ENCODE peak calls at places on chromosomes 1 and 21, in five cellular contexts. Z is IMR-90, G is thyroid gland, J is mesendoderm, O is MM.1S. U is an unnamed sample.
A peak's percentile ranks its signal among the peaks of the same experiment; 100 is the strongest.

GRCh38 chr1:183514235-183514634 is 41.9 kb downstream of the SMG7 start:
- DNase-seq in Z (no peak), G (no peak), J (no peak), O (no peak), U (no peak)

GRCh38 chr1:64687725-64688285 is 57.1 kb upstream of the RAVER2 start:
- DNase-seq in Z (peak; percentile 46), G (no peak), J (no peak), O (no peak), U (no peak)

GRCh38 chr1:2587071-2587859 is 688 bp downstream of the PRXL2B start:
- DNase-seq in Z (peak; percentile 13), G (no peak), J (peak; percentile 34), O (peak; percentile 11), U (peak; percentile 33)

GRCh38 chr1:234862944-234863515 is 253.1 kb upstream of the IRF2BP2 start:
- DNase-seq in Z (peak; percentile 68), G (peak; percentile 93), J (no peak), O (no peak), U (no peak)

GRCh38 chr1:181050922-181051321 is 17.1 kb downstream of the MR1 start:
- DNase-seq in Z (no peak), G (no peak), J (no peak), O (no peak), U (no peak)

GRCh38 chr1:216841165-216841564 is 117.9 kb upstream of the ESRRG start:
- DNase-seq in Z (no peak), G (no peak), J (no peak), O (no peak), U (no peak)

GRCh38 chr1:174131032-174131638 is 28.2 kb upstream of the RABGAP1L start:
- DNase-seq in Z (no peak), G (no peak), J (peak; percentile 38), O (no peak), U (no peak)

GRCh38 chr21:39750670-39751069 is 5.7 kb downstream of the IGSF5 start:
- DNase-seq in Z (no peak), G (no peak), J (no peak), O (no peak), U (no peak)

GRCh38 chr21:33025106-33025470 is 647 bp upstream of the OLIG2 start:
- DNase-seq in Z (no peak), G (no peak), J (peak; percentile 72), O (no peak), U (no peak)

GRCh38 chr1:201214886-201215285 is 24.3 kb downstream of the IGFN1 start:
- DNase-seq in Z (no peak), G (no peak), J (peak; percentile 54), O (no peak), U (no peak)

GRCh38 chr1:12552111-12552888 is 65.7 kb downstream of the DHRS3 start:
- DNase-seq in Z (no peak), G (no peak), J (no peak), O (no peak), U (no peak)

GRCh38 chr1:1777510-1777909 is 760 bp downstream of the NADK start:
- DNase-seq in Z (no peak), G (peak; percentile 49), J (peak; percentile 57), O (peak; percentile 21), U (peak; percentile 26)

GRCh38 chr1:205076245-205076761 is 8.0 kb downstream of the TMEM81 start:
- DNase-seq in Z (no peak), G (no peak), J (no peak), O (no peak), U (no peak)

DNA sequence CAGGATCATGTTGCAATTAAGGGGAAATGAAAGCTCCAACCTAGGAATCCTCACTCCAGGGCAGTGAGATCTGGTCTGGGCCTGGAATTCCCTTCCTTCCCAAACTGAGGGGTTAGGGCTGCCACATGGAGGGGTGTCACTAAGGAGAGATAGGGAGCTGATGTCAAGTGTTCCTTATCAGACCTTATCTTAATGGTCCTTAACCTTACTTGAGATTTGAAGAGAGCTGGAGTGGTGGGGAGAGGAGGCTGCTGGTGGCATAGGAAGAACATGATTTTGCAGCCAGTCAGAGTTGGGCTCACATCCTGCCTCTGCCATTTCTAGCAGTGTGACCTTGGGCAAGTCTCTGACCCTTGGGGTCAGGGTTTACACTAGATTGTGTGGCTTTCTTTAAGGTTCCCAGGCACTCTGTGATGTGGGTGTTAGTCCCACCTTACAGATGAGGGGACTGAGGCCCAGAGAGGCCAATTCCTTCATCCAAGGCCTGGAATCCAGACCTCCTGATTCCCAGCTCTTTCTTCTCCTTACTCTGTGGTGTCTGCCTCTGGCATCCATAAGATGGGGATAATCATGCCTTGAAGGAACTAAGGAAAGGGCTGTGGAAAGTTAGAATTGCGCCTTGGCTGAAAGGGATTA is 56.3 kb upstream of the SYNC start:
- DNase-seq in Z (no peak), G (no peak), J (peak; percentile 96), O (no peak), U (no peak)
- H3K4me3 ChIP-seq in Z (no peak overlapping the region), G (no peak overlapping the region), J (no peak overlapping the region), O (no peak overlapping the region), U (no peak overlapping the region)

DNA sequence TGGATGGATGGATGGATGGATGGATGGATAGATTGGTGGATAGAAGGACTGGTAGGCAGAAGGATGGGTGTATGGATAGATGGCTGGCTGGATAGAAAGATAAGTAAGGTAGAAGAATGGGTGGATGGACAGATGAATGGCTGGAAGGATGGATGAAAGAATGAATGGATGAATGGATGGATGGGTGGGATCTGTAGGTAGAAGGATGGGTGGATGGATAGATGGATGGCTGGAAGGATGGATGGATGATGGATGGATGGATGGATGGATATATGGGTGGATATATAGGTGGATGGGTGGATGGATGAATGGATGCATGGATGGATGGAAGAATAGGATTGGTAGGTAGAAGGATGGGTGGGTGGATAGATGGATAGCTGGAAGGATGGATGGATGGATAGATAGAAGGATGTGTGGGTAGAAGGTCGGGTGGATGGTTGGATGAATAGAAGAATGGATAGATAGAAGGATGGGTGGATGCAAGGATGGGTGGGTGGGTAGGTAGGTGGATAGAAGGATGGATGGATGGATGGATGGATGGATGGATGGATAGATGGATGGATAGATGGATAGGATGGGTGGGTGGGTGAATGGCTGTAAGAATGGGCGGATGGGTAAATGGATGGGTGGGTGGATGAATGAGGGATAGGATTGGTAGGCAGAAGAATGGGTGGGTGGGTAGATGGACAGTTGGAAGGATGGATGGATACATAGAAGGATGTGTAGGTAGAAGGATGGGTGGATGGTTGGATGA is 7.5 kb downstream of the MASP2 start:
- DNase-seq in Z (no peak), G (no peak), J (no peak), O (no peak), U (no peak)
- H3K4me3 ChIP-seq in Z (no peak overlapping the region), G (no peak overlapping the region), J (no peak overlapping the region), O (no peak overlapping the region), U (no peak overlapping the region)

DNA sequence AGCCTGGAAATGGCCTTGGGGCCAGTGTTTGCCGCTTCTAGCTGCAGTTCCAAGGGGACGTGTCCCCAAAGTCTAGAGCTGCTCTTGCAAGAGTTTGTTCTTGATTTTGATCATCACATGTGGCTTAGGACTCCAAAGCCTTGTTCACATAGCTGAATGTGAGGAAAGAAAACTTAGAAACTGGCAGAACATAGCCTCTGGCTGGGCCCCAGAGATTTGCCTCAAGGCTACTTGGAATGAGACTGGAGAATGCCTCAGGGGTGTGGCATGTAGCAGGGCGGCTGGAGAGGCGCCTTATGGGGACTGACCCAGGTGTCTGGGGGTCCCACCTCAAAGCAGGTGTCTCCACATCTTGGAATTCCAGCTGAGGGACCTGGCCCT is 2.3 kb downstream of the PDXK start:
- DNase-seq in Z (no peak), G (no peak), J (no peak), O (no peak), U (no peak)
- H3K4me3 ChIP-seq in Z (peak overlapping the region; percentile 4), G (no peak overlapping the region), J (no peak overlapping the region), O (peak overlapping the region; percentile 94), U (no peak overlapping the region)

GRCh38 chr1:116502915-116503314 is 67.9 kb downstream of the CD58 start:
- DNase-seq in Z (no peak), G (no peak), J (no peak), O (no peak), U (no peak)

GRCh38 chr1:116501870-116502244 is 69.0 kb downstream of the CD58 start:
- DNase-seq in Z (no peak), G (no peak), J (no peak), O (no peak), U (no peak)

GRCh38 chr1:116504308-116505156 is 66.3 kb downstream of the CD58 start:
- DNase-seq in Z (peak; percentile 62), G (peak; percentile 25), J (no peak), O (peak; percentile 55), U (peak; percentile 96)

GRCh38 chr1:116501041-116501869 is 69.6 kb downstream of the CD58 start:
- DNase-seq in Z (no peak), G (no peak), J (no peak), O (no peak), U (no peak)

GRCh38 chr1:116503535-116504307 is 67.1 kb downstream of the CD58 start:
- DNase-seq in Z (no peak), G (no peak), J (no peak), O (no peak), U (peak; percentile 30)
- H3K4me3 ChIP-seq in Z (no peak overlapping the region), G (no peak overlapping the region), J (no peak overlapping the region), O (no peak overlapping the region), U (no peak overlapping the region)

GRCh38 chr21:37557261-37557950 is 190.8 kb downstream of the DYRK1A start:
- DNase-seq in Z (no peak), G (peak; percentile 70), J (peak; percentile 19), O (peak; percentile 89), U (peak; percentile 93)
- H3K4me3 ChIP-seq in Z (no peak overlapping the region), G (no peak overlapping the region), J (no peak overlapping the region), O (peak overlapping the region; percentile 10), U (no peak overlapping the region)

DNA sequence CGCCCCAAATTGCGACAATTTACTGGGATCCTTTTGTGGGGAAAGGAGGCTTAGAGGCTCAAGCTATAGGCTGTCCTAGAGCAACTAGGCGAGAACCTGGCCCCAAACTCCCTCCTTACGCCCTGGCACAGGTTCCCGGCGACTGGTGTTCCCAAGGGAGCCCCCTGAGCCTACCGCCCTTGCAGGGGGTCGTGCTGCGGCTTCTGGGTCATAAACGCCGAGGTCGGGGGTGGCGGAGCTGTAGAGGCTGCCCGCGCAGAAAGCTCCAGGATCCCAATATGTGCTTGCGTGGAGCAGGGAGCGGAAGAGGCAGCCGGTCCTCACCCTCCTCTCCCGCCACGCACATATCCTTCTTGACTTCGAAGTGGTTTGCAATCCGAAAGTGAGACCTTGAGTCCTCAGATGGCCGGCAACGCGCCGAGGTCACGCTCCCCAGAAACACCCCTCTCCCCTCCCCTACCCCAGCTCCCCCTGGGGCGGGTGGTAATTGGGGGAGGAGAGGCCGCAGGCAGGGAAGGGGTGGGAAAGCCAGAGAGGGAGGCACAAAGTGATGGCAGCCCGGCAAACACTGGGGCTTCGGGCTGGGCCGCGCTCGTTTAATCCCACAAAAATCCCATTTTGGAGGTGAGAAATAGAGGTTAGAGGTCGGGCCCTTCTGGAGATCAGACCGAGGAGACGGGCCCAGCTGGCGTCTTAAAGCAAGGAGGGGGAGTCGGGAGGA is 6.2 kb downstream of the SIM2 start:
- DNase-seq in Z (peak; percentile 18), G (no peak), J (peak; percentile 8), O (no peak), U (no peak)
- H3K4me3 ChIP-seq in Z (peak overlapping the region; percentile 39), G (no peak overlapping the region), J (no peak overlapping the region), O (peak overlapping the region; percentile 34), U (no peak overlapping the region)

GRCh38 chr1:226871636-226872327 is 1.4 kb downstream of the PSEN2 start:
- DNase-seq in Z (no peak), G (no peak), J (no peak), O (no peak), U (no peak)
- H3K4me3 ChIP-seq in Z (no peak overlapping the region), G (no peak overlapping the region), J (no peak overlapping the region), O (peak overlapping the region; percentile 72), U (no peak overlapping the region)

U was measured in GM12865.